ENCODE peak calls at places on chromosomes 7 and 10, in five cellular contexts. U is A549, E is left cardiac atrium, A is RKO, R is SIG-M5. M is an unnamed sample.

GRCh38 chr10:61899997-61900828 is 1.3 kb upstream of the ARID5B start:
- DNase-seq in U (peak; percentile 34), E (peak; percentile 50), A (peak; percentile 75), R (peak; percentile 62), M (no peak)

GRCh38 chr10:124156524-124157225 is 63.3 kb upstream of the CHST15 start:
- DNase-seq in U (no peak), E (peak; percentile 49), A (no peak), R (no peak), M (no peak)

GRCh38 chr10:84188815-84189214 is 5.5 kb upstream of the CDHR1 start:
- DNase-seq in U (no peak), E (no peak), A (no peak), R (no peak), M (no peak)

GRCh38 chr10:74923556-74923955 is 97.2 kb downstream of the KAT6B start:
- DNase-seq in U (no peak), E (no peak), A (no peak), R (no peak), M (no peak)

GRCh38 chr7:69434350-69434749 is 163.9 kb upstream of the AUTS2 start:
- DNase-seq in U (no peak), E (no peak), A (no peak), R (no peak), M (no peak)

GRCh38 chr10:109205929-109206585 is 717.3 kb downstream of the XPNPEP1 start:
- DNase-seq in U (no peak), E (no peak), A (peak; percentile 69), R (no peak), M (no peak)

GRCh38 chr7:98254951-98255610 is 3.0 kb upstream of the TECPR1 start:
- DNase-seq in U (no peak), E (no peak), A (no peak), R (no peak), M (no peak)

GRCh38 chr7:111744501-111745155 is 182.3 kb upstream of the IMMP2L start:
- DNase-seq in U (no peak), E (no peak), A (no peak), R (no peak), M (no peak)

GRCh38 chr10:31745612-31746376 is 182.8 kb downstream of the ARHGAP12 start:
- DNase-seq in U (peak; percentile 50), E (no peak), A (peak; percentile 99), R (no peak), M (peak; percentile 75)

GRCh38 chr10:22325948-22326702 is 5.2 kb downstream of the BMI1 start:
- DNase-seq in U (no peak), E (no peak), A (peak; percentile 58), R (no peak), M (no peak)

GRCh38 chr7:101386558-101387199 is 24.0 kb downstream of the COL26A1 start:
- DNase-seq in U (peak; percentile 41), E (no peak), A (no peak), R (no peak), M (no peak)

GRCh38 chr10:125369382-125370326 is 209.3 kb upstream of the CTBP2 start:
- DNase-seq in U (no peak), E (no peak), A (no peak), R (no peak), M (no peak)

GRCh38 chr7:6558837-6559236 is 7.6 kb upstream of the GRID2IP start:
- DNase-seq in U (peak; percentile 87), E (no peak), A (peak; percentile 77), R (no peak), M (peak; percentile 84)

GRCh38 chr7:131300572-131301466 is 26.9 kb upstream of the MKLN1 start:
- DNase-seq in U (no peak), E (peak; percentile 35), A (no peak), R (no peak), M (no peak)

GRCh38 chr10:110840225-110840922 is 31.4 kb upstream of the PDCD4 start:
- DNase-seq in U (no peak), E (peak; percentile 48), A (no peak), R (no peak), M (no peak)

GRCh38 chr10:8273749-8274148 is 219.3 kb downstream of the GATA3 start:
- DNase-seq in U (no peak), E (no peak), A (no peak), R (no peak), M (no peak)

GRCh38 chr10:99368646-99369045 is 39.5 kb downstream of the CNNM1 start:
- DNase-seq in U (no peak), E (no peak), A (no peak), R (no peak), M (no peak)